ENCODE peak calls at places on chromosomes 5 and 9, in four cellular contexts. E is small intestine; V is CD4-positive, alpha-beta memory T cell; H is CD8-positive, alpha-beta memory T cell. T is an unnamed sample.

GRCh38 chr9:108609227-108609894 is 246.4 kb downstream of the ACTL7B start:
- DNase-seq in E (no peak), V (no peak), H (no peak), T (no peak)

GRCh38 chr5:102678267-102679058 is 76.6 kb upstream of the PAM start:
- DNase-seq in E (no peak), V (no peak), H (no peak), T (no peak)

GRCh38 chr5:135015942-135016341 is 18.1 kb downstream of the PITX1 start:
- DNase-seq in E (no peak), V (no peak), H (no peak), T (no peak)

GRCh38 chr5:122699226-122699625 is 75.7 kb upstream of the SNX2 start:
- DNase-seq in E (no peak), V (no peak), H (no peak), T (no peak)

GRCh38 chr5:55037046-55037771 is 13.2 kb downstream of the GZMK start:
- DNase-seq in E (peak; percentile 43), V (peak; percentile 72), H (peak; percentile 55), T (peak; percentile 59)

GRCh38 chr5:1419476-1420210 is 25.6 kb downstream of the SLC6A3 start:
- DNase-seq in E (no peak), V (no peak), H (no peak), T (no peak)

GRCh38 chr5:180138976-180139730 is 67.6 kb upstream of the RNF130 start:
- DNase-seq in E (no peak), V (no peak), H (no peak), T (peak; percentile 51)

GRCh38 chr9:128724744-128725211 is 851 bp upstream of the ZDHHC12 start:
- DNase-seq in E (peak; percentile 86), V (peak; percentile 60), H (no peak), T (peak; percentile 95)

GRCh38 chr5:149912226-149912864 is 32.2 kb downstream of the PDE6A start:
- DNase-seq in E (peak; percentile 7), V (no peak), H (no peak), T (no peak)

GRCh38 chr9:94031946-94032345 is 52.3 kb upstream of the PTPDC1 start:
- DNase-seq in E (no peak), V (no peak), H (no peak), T (no peak)

GRCh38 chr5:78763659-78764189 is 115.2 kb upstream of the LHFPL2 start:
- DNase-seq in E (no peak), V (no peak), H (no peak), T (no peak)

GRCh38 chr5:132951858-132952257 is 11.6 kb downstream of the AFF4 start:
- DNase-seq in E (no peak), V (no peak), H (no peak), T (no peak)

GRCh38 chr5:102313907-102314306 is 17.8 kb upstream of the SLCO4C1 start:
- DNase-seq in E (no peak), V (no peak), H (no peak), T (no peak)

GRCh38 chr5:56195016-56195415 is 38.1 kb downstream of the ANKRD55 start:
- DNase-seq in E (no peak), V (no peak), H (no peak), T (no peak)

GRCh38 chr9:109086221-109086620 is 33.5 kb downstream of the TMEM245 start:
- DNase-seq in E (no peak), V (no peak), H (no peak), T (no peak)

GRCh38 chr5:178420424-178420823 is 169.8 kb downstream of the COL23A1 start:
- DNase-seq in E (no peak), V (no peak), H (no peak), T (peak; percentile 84)

GRCh38 chr5:51395245-51395644 is 12.0 kb downstream of the ISL1 start:
- DNase-seq in E (no peak), V (no peak), H (no peak), T (no peak)

GRCh38 chr5:51395666-51396356 is 12.6 kb downstream of the ISL1 start:
- DNase-seq in E (no peak), V (no peak), H (no peak), T (no peak)

GRCh38 chr5:51394609-51395008 is 11.4 kb downstream of the ISL1 start:
- DNase-seq in E (no peak), V (no peak), H (no peak), T (no peak)

GRCh38 chr5:51397996-51398395 is 14.7 kb downstream of the ISL1 start:
- DNase-seq in E (no peak), V (no peak), H (no peak), T (no peak)

DNA sequence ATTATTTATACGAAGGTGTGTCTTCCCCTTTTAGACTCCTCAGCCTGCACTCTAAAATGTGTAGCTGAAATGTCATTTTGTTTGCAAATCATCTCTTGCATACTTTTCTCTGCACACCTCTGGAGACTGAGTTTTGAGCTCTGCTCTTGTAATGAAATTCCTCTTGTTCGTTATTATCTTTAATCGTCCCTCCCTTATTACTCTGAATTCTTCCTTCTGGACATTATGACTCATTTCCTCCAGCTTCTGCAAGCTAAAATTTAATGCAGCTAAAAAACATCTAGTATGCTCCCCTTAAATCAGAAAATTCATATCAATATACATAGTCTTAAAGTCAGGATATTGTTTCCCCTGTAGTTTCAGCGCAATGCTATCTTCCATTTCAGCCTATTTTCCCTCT is 13.5 kb downstream of the ISL1 start:
- DNase-seq in E (no peak), V (no peak), H (no peak), T (no peak)
- H3K4me3 ChIP-seq in E (no peak overlapping the region), V (no peak overlapping the region), H (no peak overlapping the region), T (no peak overlapping the region)

GRCh38 chr5:159091051-159091450 is 8.7 kb downstream of the EBF1 start:
- DNase-seq in E (no peak), V (no peak), H (no peak), T (no peak)
- H3K36me3 ChIP-seq in E (no peaks in the 10 kb centered on the region), V (no peaks in the 10 kb centered on the region), H (no peaks in the 10 kb centered on the region), T (no peaks in the 10 kb centered on the region)

GRCh38 chr5:160539431-160539830 is 117.8 kb downstream of the PTTG1 start:
- DNase-seq in E (no peak), V (no peak), H (no peak), T (no peak)
- H3K27me3 ChIP-seq in E (no peaks in the 10 kb centered on the region), V (no peaks in the 10 kb centered on the region), H (no peaks in the 10 kb centered on the region), T (no peaks in the 10 kb centered on the region)

GRCh38 chr5:81778642-81779041 is 27.7 kb upstream of the SSBP2 start:
- DNase-seq in E (peak; percentile 13), V (no peak), H (no peak), T (no peak)
- H3K4me3 ChIP-seq in E (no peak overlapping the region), V (peak overlapping the region; percentile 48), H (peak overlapping the region; percentile 66), T (no peak overlapping the region)

DNA sequence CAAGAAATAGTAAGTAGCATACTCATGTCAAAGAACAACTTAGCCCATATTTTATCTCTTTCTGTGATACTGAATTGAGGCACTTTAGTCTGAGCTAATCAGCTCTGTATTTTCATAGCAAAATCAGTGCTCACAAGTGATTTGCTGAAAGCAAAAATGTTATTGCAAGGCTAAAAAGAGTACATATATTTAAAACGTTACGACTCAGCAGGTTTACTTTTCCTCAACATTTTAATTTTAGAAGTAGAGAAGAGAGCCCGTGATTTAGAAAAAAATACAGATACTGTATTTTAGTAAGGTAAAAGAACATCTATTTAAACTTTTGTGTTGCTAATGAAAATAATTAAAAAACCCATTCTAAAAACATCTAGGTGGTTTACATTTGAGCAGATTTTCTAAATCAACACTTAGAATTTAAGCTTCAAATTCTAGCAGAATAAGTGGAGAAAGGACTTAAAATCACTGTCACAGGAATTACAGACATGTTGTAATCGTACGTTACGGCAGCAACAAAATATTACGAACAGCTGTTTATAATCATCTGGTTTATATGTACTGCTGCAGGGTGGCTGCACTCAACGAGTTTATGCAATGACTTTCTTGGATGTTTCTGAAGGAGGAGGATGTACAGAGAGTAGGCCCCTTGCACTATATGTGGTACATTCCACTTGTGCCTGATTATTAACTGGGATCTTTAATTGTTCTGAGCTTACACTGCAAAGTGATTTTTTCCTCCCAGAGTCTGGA is 20.1 kb downstream of the SREK1 start:
- DNase-seq in E (no peak), V (no peak), H (no peak), T (no peak)
- H3K36me3 ChIP-seq in E (peaks cover 10% of the 10 kb centered on the region), V (peaks cover 40% of the 10 kb centered on the region), H (peaks cover 25% of the 10 kb centered on the region), T (peaks cover 4% of the 10 kb centered on the region)